ENCODE peak calls at places on chromosomes 7 and 10, in four cellular contexts. One of them, this sample, is unnamed. For H3K4me1 and H3K36me3, the result is how much of the 10 kb centered on the place peaks cover.

GRCh38 chr7:117715784-117716445 is 157.3 kb downstream of the CTTNBP2 start:
- DNase-seq in right lobe of liver: no peak
- DNase-seq in tibial artery: no peak
- DNase-seq in CD4-positive, CD25-positive, alpha-beta regulatory T cell: no peak
- DNase-seq in this sample: no peak

GRCh38 chr7:134703781-134704180 is 57.1 kb downstream of the BPGM start:
- DNase-seq in right lobe of liver: peak
- DNase-seq in tibial artery: peak
- DNase-seq in CD4-positive, CD25-positive, alpha-beta regulatory T cell: no peak
- DNase-seq in this sample: no peak

GRCh38 chr10:101961591-101962498 is 94.1 kb downstream of the ARMH3 start:
- DNase-seq in right lobe of liver: no peak
- DNase-seq in tibial artery: peak
- DNase-seq in CD4-positive, CD25-positive, alpha-beta regulatory T cell: no peak
- DNase-seq in this sample: no peak

GRCh38 chr7:25073451-25073850 is 51.6 kb downstream of the CYCS start:
- DNase-seq in right lobe of liver: no peak
- DNase-seq in tibial artery: no peak
- DNase-seq in CD4-positive, CD25-positive, alpha-beta regulatory T cell: no peak
- DNase-seq in this sample: no peak

GRCh38 chr10:46215426-46215825 is 71.4 kb upstream of the ANTXRL start:
- DNase-seq in right lobe of liver: no peak
- DNase-seq in tibial artery: no peak
- DNase-seq in CD4-positive, CD25-positive, alpha-beta regulatory T cell: no peak
- DNase-seq in this sample: no peak

GRCh38 chr7:21611129-21611528 is 68.3 kb downstream of the DNAH11 start:
- DNase-seq in right lobe of liver: peak
- DNase-seq in tibial artery: no peak
- DNase-seq in CD4-positive, CD25-positive, alpha-beta regulatory T cell: no peak
- DNase-seq in this sample: no peak

GRCh38 chr10:123724747-123725146 is 58.6 kb downstream of the GPR26 start:
- DNase-seq in right lobe of liver: no peak
- DNase-seq in tibial artery: no peak
- DNase-seq in CD4-positive, CD25-positive, alpha-beta regulatory T cell: no peak
- DNase-seq in this sample: no peak

GRCh38 chr7:92722541-92722940 is 113.8 kb downstream of the CDK6 start:
- DNase-seq in right lobe of liver: no peak
- DNase-seq in tibial artery: no peak
- DNase-seq in CD4-positive, CD25-positive, alpha-beta regulatory T cell: no peak
- DNase-seq in this sample: no peak

GRCh38 chr10:36191009-36191408 is 548.9 kb upstream of the FZD8 start:
- DNase-seq in right lobe of liver: no peak
- DNase-seq in tibial artery: no peak
- DNase-seq in CD4-positive, CD25-positive, alpha-beta regulatory T cell: no peak
- DNase-seq in this sample: no peak

GRCh38 chr7:121113288-121113687 is 124.8 kb downstream of the CPED1 start:
- DNase-seq in right lobe of liver: no peak
- DNase-seq in tibial artery: no peak
- DNase-seq in CD4-positive, CD25-positive, alpha-beta regulatory T cell: no peak
- DNase-seq in this sample: no peak

GRCh38 chr7:56051339-56052191 is at the start of the genes CCT6A and PSPH:
- DNase-seq in right lobe of liver: peak
- DNase-seq in tibial artery: peak
- DNase-seq in CD4-positive, CD25-positive, alpha-beta regulatory T cell: peak
- DNase-seq in this sample: peak

GRCh38 chr7:56051053-56051338 is 248 bp downstream of the PSPH start:
- DNase-seq in right lobe of liver: no peak
- DNase-seq in tibial artery: no peak
- DNase-seq in CD4-positive, CD25-positive, alpha-beta regulatory T cell: no peak
- DNase-seq in this sample: no peak

GRCh38 chr7:56045796-56046195 is 5.4 kb downstream of the PSPH start:
- DNase-seq in right lobe of liver: no peak
- DNase-seq in tibial artery: no peak
- DNase-seq in CD4-positive, CD25-positive, alpha-beta regulatory T cell: no peak
- DNase-seq in this sample: no peak

GRCh38 chr7:56046728-56047445 is 4.4 kb downstream of the PSPH start:
- DNase-seq in right lobe of liver: no peak
- DNase-seq in tibial artery: no peak
- DNase-seq in CD4-positive, CD25-positive, alpha-beta regulatory T cell: no peak
- DNase-seq in this sample: no peak

DNA sequence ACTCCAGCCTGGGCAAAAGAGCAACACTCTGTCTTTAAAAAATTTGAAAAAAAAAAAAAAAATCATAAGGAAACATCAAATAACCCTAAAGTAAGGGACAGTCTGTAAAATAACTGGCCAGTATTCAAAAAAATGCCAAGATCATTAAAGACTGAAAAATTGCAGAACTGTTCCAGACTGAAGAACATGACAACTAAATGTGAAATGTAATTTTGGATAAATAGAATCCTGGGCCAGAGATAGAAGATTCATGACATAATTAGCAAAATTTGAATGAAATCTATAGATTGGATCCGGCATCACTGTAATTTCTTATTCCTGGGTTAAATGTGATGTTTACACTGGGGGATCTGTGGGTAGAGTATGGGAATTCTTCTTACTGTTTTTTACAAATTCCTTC is 3.0 kb downstream of the PSPH start:
- DNase-seq in right lobe of liver: no peak
- DNase-seq in tibial artery: no peak
- DNase-seq in CD4-positive, CD25-positive, alpha-beta regulatory T cell: no peak
- DNase-seq in this sample: no peak
- H3K4me3 ChIP-seq in right lobe of liver: no peak
- H3K4me3 ChIP-seq in tibial artery: no peak
- H3K4me3 ChIP-seq in CD4-positive, CD25-positive, alpha-beta regulatory T cell: no peak
- H3K4me3 ChIP-seq in this sample: no peak

GRCh38 chr7:41257660-41258059 is 445.2 kb downstream of the INHBA start:
- DNase-seq in right lobe of liver: no peak
- DNase-seq in tibial artery: no peak
- DNase-seq in CD4-positive, CD25-positive, alpha-beta regulatory T cell: no peak
- DNase-seq in this sample: no peak
- H3K4me1 ChIP-seq in right lobe of liver: under half
- H3K4me1 ChIP-seq in tibial artery: under half
- H3K4me1 ChIP-seq in CD4-positive, CD25-positive, alpha-beta regulatory T cell: under half
- H3K4me1 ChIP-seq in this sample: under half

GRCh38 chr7:158699341-158699740 is 5.3 kb downstream of the NCAPG2 start:
- DNase-seq in right lobe of liver: no peak
- DNase-seq in tibial artery: no peak
- DNase-seq in CD4-positive, CD25-positive, alpha-beta regulatory T cell: no peak
- DNase-seq in this sample: no peak
- H3K36me3 ChIP-seq in right lobe of liver: under half
- H3K36me3 ChIP-seq in tibial artery: under half
- H3K36me3 ChIP-seq in CD4-positive, CD25-positive, alpha-beta regulatory T cell: under half
- H3K36me3 ChIP-seq in this sample: under half

GRCh38 chr7:142720140-142720773 is 29.0 kb upstream of the PRSS1 start:
- DNase-seq in right lobe of liver: no peak
- DNase-seq in tibial artery: no peak
- DNase-seq in CD4-positive, CD25-positive, alpha-beta regulatory T cell: no peak
- DNase-seq in this sample: peak

GRCh38 chr7:142718314-142718713 is 31.0 kb upstream of the PRSS1 start:
- DNase-seq in right lobe of liver: no peak
- DNase-seq in tibial artery: no peak
- DNase-seq in CD4-positive, CD25-positive, alpha-beta regulatory T cell: no peak
- DNase-seq in this sample: no peak

GRCh38 chr7:142717453-142717852 is 31.8 kb upstream of the PRSS1 start:
- DNase-seq in right lobe of liver: no peak
- DNase-seq in tibial artery: no peak
- DNase-seq in CD4-positive, CD25-positive, alpha-beta regulatory T cell: no peak
- DNase-seq in this sample: peak

GRCh38 chr7:142720981-142721380 is 28.3 kb upstream of the PRSS1 start:
- DNase-seq in right lobe of liver: no peak
- DNase-seq in tibial artery: no peak
- DNase-seq in CD4-positive, CD25-positive, alpha-beta regulatory T cell: no peak
- DNase-seq in this sample: no peak

DNA sequence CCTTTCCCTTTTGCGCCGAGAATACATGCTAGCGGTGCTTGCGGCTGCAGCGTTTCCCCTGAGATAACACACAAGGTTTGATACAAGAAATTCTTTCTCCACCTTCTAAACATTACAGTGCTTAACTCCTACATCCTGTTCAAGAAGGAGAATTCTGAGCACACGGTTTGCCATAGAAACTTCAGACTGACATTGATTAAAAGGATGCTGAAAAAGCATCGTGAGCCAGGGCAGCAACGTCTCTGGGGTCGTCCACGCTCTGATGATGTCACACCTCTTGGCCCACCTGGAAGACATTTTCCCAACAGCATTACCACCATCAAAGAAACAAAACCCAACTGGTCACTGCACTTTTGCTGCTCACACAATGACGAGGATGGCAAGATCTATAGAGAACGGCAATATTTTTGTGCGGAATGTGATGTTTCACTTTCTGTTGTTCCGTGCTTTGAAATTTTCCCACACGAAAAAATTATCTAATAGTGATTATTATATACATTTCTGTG is 26.9 kb upstream of the PRSS1 start:
- DNase-seq in right lobe of liver: no peak
- DNase-seq in tibial artery: no peak
- DNase-seq in CD4-positive, CD25-positive, alpha-beta regulatory T cell: no peak
- DNase-seq in this sample: no peak
- H3K4me3 ChIP-seq in right lobe of liver: no peak
- H3K4me3 ChIP-seq in tibial artery: no peak
- H3K4me3 ChIP-seq in CD4-positive, CD25-positive, alpha-beta regulatory T cell: peak
- H3K4me3 ChIP-seq in this sample: peak

DNA sequence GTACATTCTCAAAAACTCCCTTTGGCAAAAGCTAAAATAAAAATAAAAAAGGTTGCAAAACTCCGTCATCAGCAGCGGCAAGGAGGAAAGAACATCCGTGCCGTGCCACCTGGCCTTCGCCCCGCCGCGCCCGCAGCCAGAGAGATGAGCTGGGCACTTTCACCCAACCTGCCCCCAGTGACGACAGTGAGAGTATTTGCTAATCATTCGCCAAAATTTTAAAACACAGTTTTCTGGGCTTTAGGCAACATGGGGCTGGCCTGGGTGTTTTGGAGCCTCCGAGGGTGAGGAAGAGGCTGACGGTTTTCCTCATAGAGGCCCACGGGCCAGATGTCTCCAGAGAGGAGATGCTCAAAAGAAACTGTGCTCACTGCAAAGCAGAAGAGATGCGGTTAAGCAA is 128.2 kb downstream of the PRKAG2 start:
- DNase-seq in right lobe of liver: peak
- DNase-seq in tibial artery: no peak
- DNase-seq in CD4-positive, CD25-positive, alpha-beta regulatory T cell: no peak
- DNase-seq in this sample: no peak
- H3K4me1 ChIP-seq in right lobe of liver: under half
- H3K4me1 ChIP-seq in tibial artery: under half
- H3K4me1 ChIP-seq in CD4-positive, CD25-positive, alpha-beta regulatory T cell: under half
- H3K4me1 ChIP-seq in this sample: under half

GRCh38 chr7:44853391-44853790 is 5.5 kb upstream of the H2AZ2 start:
- DNase-seq in right lobe of liver: no peak
- DNase-seq in tibial artery: no peak
- DNase-seq in CD4-positive, CD25-positive, alpha-beta regulatory T cell: no peak
- DNase-seq in this sample: no peak
- H3K36me3 ChIP-seq in right lobe of liver: under half
- H3K36me3 ChIP-seq in tibial artery: under half
- H3K36me3 ChIP-seq in CD4-positive, CD25-positive, alpha-beta regulatory T cell: under half
- H3K36me3 ChIP-seq in this sample: under half

DNA sequence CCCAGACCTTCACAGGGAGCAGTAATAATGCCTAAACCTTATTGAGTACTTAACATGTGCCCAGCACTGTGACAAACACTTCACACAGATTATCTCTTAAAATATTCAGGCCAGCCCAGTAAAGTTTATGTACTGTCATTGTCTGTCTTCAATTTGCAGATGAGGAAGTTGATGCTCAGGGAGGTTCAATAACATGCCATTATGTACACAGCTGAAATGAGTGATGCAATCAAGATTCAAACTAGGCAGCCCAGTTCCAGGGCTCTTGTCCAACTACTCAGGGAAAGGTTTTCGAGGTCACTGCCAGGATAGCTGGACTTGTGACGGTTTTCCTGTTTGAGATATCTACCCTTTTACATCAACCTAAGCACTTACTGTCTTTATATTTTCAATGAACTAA is 56.1 kb downstream of the AUTS2 start:
- DNase-seq in right lobe of liver: no peak
- DNase-seq in tibial artery: no peak
- DNase-seq in CD4-positive, CD25-positive, alpha-beta regulatory T cell: no peak
- DNase-seq in this sample: no peak
- H3K4me3 ChIP-seq in right lobe of liver: no peak
- H3K4me3 ChIP-seq in tibial artery: no peak
- H3K4me3 ChIP-seq in CD4-positive, CD25-positive, alpha-beta regulatory T cell: no peak
- H3K4me3 ChIP-seq in this sample: no peak

DNA sequence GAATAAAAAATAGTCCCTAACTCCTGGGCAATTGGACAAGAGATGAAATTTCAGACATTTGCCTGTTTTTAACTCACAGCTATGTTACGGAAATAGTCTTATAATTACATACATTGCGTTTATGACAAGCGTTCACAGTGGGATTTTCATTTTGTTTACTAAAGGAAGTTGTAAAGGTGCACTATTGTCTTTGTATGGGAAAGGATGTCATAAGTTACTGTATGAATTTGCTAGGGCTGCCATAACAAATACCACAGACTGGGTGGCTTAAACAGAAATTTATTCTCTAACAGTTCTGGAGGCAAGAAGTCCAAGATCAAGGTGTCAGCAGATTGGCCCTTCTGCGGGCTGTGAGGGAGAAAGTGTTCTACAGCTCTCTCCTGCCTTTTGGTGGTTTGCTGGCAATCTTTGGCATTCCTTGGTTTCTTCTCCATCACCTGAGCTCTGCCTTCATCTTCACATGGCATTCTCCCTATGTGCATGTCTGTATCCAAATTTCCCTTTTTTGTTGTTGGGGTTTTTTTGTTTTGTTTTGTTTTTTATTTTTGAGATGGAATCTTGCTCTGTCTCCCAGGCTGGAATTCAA is 5.6 kb downstream of the NFE2L3 start:
- DNase-seq in right lobe of liver: no peak
- DNase-seq in tibial artery: no peak
- DNase-seq in CD4-positive, CD25-positive, alpha-beta regulatory T cell: no peak
- DNase-seq in this sample: no peak
- H3K4me1 ChIP-seq in right lobe of liver: under half
- H3K4me1 ChIP-seq in tibial artery: under half
- H3K4me1 ChIP-seq in CD4-positive, CD25-positive, alpha-beta regulatory T cell: half or more
- H3K4me1 ChIP-seq in this sample: under half

This sample was measured in effector memory CD4-positive, alpha-beta T cell.